ENCODE peak calls at places on chromosome 3, in eight cellular contexts. O is CD4-positive, alpha-beta memory T cell; R is right cardiac atrium; T is GDM1; D is neural crest cell; M is substantia nigra; X is uterus; Y is skeletal muscle cell. Z is an unnamed sample.
A peak's percentile ranks its signal among the peaks of the same experiment; 100 is the strongest.

GRCh38 chr3:141795311-141795710 is 32.1 kb downstream of the GRK7 start:
- DNase-seq in O (no peak), R (no peak), T (no peak), D (no peak), M (no peak), X (no peak), Y (no peak), Z (no peak)

GRCh38 chr3:57164217-57164605 is 942 bp downstream of the IL17RD start:
- DNase-seq in O (peak; percentile 10), R (peak; percentile 74), T (no peak), D (peak; percentile 20), M (no peak), X (peak; percentile 57), Y (no peak), Z (peak; percentile 19)

GRCh38 chr3:78689378-78689777 is 1078.4 kb downstream of the ROBO1 start:
- DNase-seq in O (no peak), R (no peak), T (no peak), D (no peak), M (no peak), X (no peak), Y (no peak), Z (no peak)

GRCh38 chr3:25047058-25047457 is 381.0 kb upstream of the RARB start:
- DNase-seq in O (no peak), R (no peak), T (no peak), D (no peak), M (no peak), X (no peak), Y (no peak), Z (no peak)

GRCh38 chr3:112560330-112560729 is 1.4 kb downstream of the ATG3 start:
- DNase-seq in O (no peak), R (no peak), T (no peak), D (no peak), M (no peak), X (no peak), Y (no peak), Z (no peak)

GRCh38 chr3:13018561-13019242 is 54.5 kb downstream of the IQSEC1 start:
- DNase-seq in O (no peak), R (peak; percentile 63), T (no peak), D (no peak), M (no peak), X (no peak), Y (no peak), Z (no peak)

GRCh38 chr3:10384541-10385360 is 63.8 kb upstream of the SEC13 start:
- DNase-seq in O (no peak), R (no peak), T (no peak), D (no peak), M (no peak), X (no peak), Y (no peak), Z (no peak)

GRCh38 chr3:47541583-47542108 is 28.1 kb upstream of the ELP6 start:
- DNase-seq in O (no peak), R (no peak), T (no peak), D (no peak), M (no peak), X (no peak), Y (no peak), Z (peak; percentile 12)

GRCh38 chr3:188594137-188594536 is 440.2 kb downstream of the LPP start:
- DNase-seq in O (no peak), R (no peak), T (no peak), D (no peak), M (no peak), X (no peak), Y (peak; percentile 80), Z (peak; percentile 93)

GRCh38 chr3:78506038-78506437 is 1261.8 kb downstream of the ROBO1 start:
- DNase-seq in O (no peak), R (no peak), T (no peak), D (no peak), M (no peak), X (no peak), Y (no peak), Z (no peak)

GRCh38 chr3:67550541-67550940 is 103.9 kb downstream of the SUCLG2 start:
- DNase-seq in O (no peak), R (no peak), T (no peak), D (no peak), M (no peak), X (no peak), Y (no peak), Z (no peak)

GRCh38 chr3:122681294-122682015 is 816 bp downstream of the PARP14 start:
- DNase-seq in O (no peak), R (no peak), T (no peak), D (no peak), M (no peak), X (no peak), Y (no peak), Z (no peak)

GRCh38 chr3:44762690-44763089 is 1.1 kb downstream of the KIF15 start:
- DNase-seq in O (no peak), R (no peak), T (no peak), D (no peak), M (no peak), X (no peak), Y (no peak), Z (peak; percentile 1)